ENCODE peak calls at places on chromosomes 16 and 17, in nine cellular contexts. S is uterus; U is CD4-positive, alpha-beta T cell; F is Caco-2; T is progenitor cell of endocrine pancreas; Z is colonic mucosa; D is MM.1S; W is ascending aorta; N is cardiac fibroblast. L is an unnamed sample.
A peak's percentile ranks its signal among the peaks of the same experiment; 100 is the strongest.

GRCh38 chr17:13631541-13631940 is 29.8 kb upstream of the HS3ST3A1 start:
- DNase-seq in D (no peak), T (no peak), U (no peak), W (no peak), Z (no peak), F (no peak), N (peak; percentile 9), S (no peak), L (no peak)

GRCh38 chr17:7023576-7024401 is 939 bp downstream of the BCL6B start:
- DNase-seq in F (no peak), S (peak; percentile 89), U (peak; percentile 87), W (peak; percentile 73), Z (peak; percentile 98), N (peak; percentile 95), D (peak; percentile 73), T (peak; percentile 58), L (no peak)

GRCh38 chr17:11644265-11645212 is 46.3 kb downstream of the DNAH9 start:
- DNase-seq in N (peak; percentile 73), U (peak; percentile 1), D (peak; percentile 66), S (peak; percentile 70), F (peak; percentile 41), T (peak; percentile 39), W (no peak), Z (peak; percentile 81), L (no peak)

GRCh38 chr17:64020068-64020766 is at the start of gene ICAM2:
- DNase-seq in D (peak; percentile 90), Z (peak; percentile 67), S (peak; percentile 67), U (peak; percentile 82), F (no peak), W (no peak), N (no peak), T (no peak), L (no peak)

GRCh38 chr16:17556276-17557052 is 85.7 kb upstream of the XYLT1 start:
- DNase-seq in D (peak; percentile 34), T (no peak), Z (no peak), S (no peak), U (no peak), W (no peak), N (peak; percentile 37), F (peak; percentile 39), L (no peak)

GRCh38 chr17:13437966-13438779 is 163.6 kb downstream of the HS3ST3A1 start:
- DNase-seq in W (no peak), D (no peak), T (no peak), N (peak; percentile 54), S (no peak), Z (peak; percentile 54), U (no peak), F (peak; percentile 51), L (no peak)

GRCh38 chr16:84084570-84085270 is 32.0 kb downstream of the MBTPS1 start:
- DNase-seq in F (peak; percentile 83), W (no peak), N (peak; percentile 74), U (peak; percentile 55), S (peak; percentile 50), Z (peak; percentile 74), D (peak; percentile 64), T (peak; percentile 44), L (no peak)

GRCh38 chr16:27313422-27314160 is at the start of gene IL4R:
- DNase-seq in T (peak; percentile 53), U (peak; percentile 33), N (peak; percentile 79), W (peak; percentile 31), F (peak; percentile 88), Z (peak; percentile 80), D (peak; percentile 31), S (peak; percentile 75), L (no peak)

GRCh38 chr17:42133461-42134041 is 10.9 kb downstream of the HSPB9 start:
- DNase-seq in N (no peak), T (no peak), Z (no peak), D (peak; percentile 85), U (no peak), F (no peak), S (no peak), W (no peak), L (no peak)

GRCh38 chr17:4366312-4367063 is at the start of gene UBE2G1:
- DNase-seq in W (peak; percentile 87), T (peak; percentile 99), N (peak; percentile 97), Z (peak; percentile 99), S (peak; percentile 97), U (peak; percentile 99), F (peak; percentile 95), D (peak; percentile 98), L (peak; percentile 52)

GRCh38 chr16:11686713-11687112 is 18.5 kb downstream of the SNN start:
- DNase-seq in Z (no peak), S (no peak), D (peak; percentile 63), F (no peak), W (no peak), U (no peak), N (no peak), T (no peak), L (no peak)

GRCh38 chr16:10599626-10600025 is 19.2 kb upstream of the EMP2 start:
- DNase-seq in T (no peak), N (no peak), F (no peak), U (no peak), S (no peak), W (no peak), Z (no peak), D (peak; percentile 57), L (no peak)

GRCh38 chr16:10598157-10598556 is 17.8 kb upstream of the EMP2 start:
- DNase-seq in T (no peak), U (no peak), F (no peak), W (no peak), S (peak; percentile 47), Z (peak; percentile 92), N (no peak), D (no peak), L (no peak)

GRCh38 chr16:10600792-10601443 is 20.5 kb upstream of the EMP2 start:
- DNase-seq in T (no peak), W (no peak), Z (no peak), D (peak; percentile 59), F (no peak), S (no peak), N (peak; percentile 18), U (no peak), L (no peak)

GRCh38 chr16:10594312-10594950 is 14.0 kb upstream of the EMP2 start:
- DNase-seq in S (no peak), N (no peak), T (no peak), U (no peak), D (no peak), F (no peak), W (no peak), Z (peak; percentile 96), L (no peak)

GRCh38 chr16:10597184-10597583 is 16.8 kb upstream of the EMP2 start:
- DNase-seq in N (no peak), Z (no peak), D (no peak), U (no peak), S (no peak), W (no peak), F (no peak), T (no peak), L (no peak)
- TF ChIP-seq CTCF in N (no peak), Z (no peak), D (no peak), U (no peak), S (no peak), W (no peak), F (no peak), T (no peak), L (no peak)

DNA sequence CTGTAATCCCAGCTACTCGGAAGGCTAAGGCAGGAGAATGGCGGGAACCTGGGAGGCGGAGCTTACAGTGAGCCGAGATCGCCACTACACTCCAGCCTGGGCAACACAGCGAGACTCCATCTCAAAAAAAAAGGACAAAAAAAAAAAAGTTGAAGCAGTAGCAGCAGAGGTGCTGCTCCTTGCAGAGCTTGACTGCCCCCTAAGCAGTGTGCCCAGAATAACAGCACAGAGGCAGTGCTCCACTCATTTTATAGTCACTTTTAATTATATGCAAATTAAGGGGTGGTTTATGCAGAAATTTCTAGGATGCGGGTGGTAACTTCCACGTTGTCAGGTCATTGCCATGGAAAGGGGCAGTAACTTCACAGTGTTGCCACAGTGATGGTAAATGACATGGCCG is 54.3 kb upstream of the NOL11 start:
- DNase-seq in U (no peak), T (no peak), N (no peak), W (no peak), D (no peak), F (no peak), S (no peak), Z (no peak), L (no peak)
- TF ChIP-seq CTCF in U (no peak), T (no peak), N (no peak), W (no peak), D (no peak), F (no peak), S (no peak), Z (no peak), L (no peak)

GRCh38 chr17:9322298-9322697 is 253.3 kb downstream of the STX8 start:
- DNase-seq in N (no peak), D (no peak), Z (no peak), S (no peak), T (no peak), W (no peak), U (no peak), F (no peak), L (no peak)
- TF ChIP-seq CTCF in N (peak; percentile 3), D (no peak), Z (no peak), S (no peak), T (peak; percentile 33), W (no peak), U (no peak), F (no peak), L (no peak)

GRCh38 chr17:2371183-2372130 is 29.4 kb downstream of the MNT start:
- DNase-seq in W (no peak), Z (no peak), F (no peak), T (no peak), U (no peak), N (no peak), D (no peak), S (no peak), L (no peak)

GRCh38 chr17:2369039-2369438 is 31.7 kb downstream of the SGSM2 start:
- DNase-seq in S (no peak), U (no peak), F (no peak), T (no peak), W (no peak), N (peak; percentile 43), D (no peak), Z (no peak), L (no peak)

GRCh38 chr17:2370211-2370589 is 30.7 kb downstream of the MNT start:
- DNase-seq in W (no peak), U (no peak), T (no peak), Z (no peak), N (no peak), D (no peak), F (no peak), S (no peak), L (no peak)

GRCh38 chr17:2368383-2368782 is 31.1 kb downstream of the SGSM2 start:
- DNase-seq in N (no peak), F (no peak), T (no peak), U (no peak), S (no peak), W (no peak), D (no peak), Z (no peak), L (no peak)

DNA sequence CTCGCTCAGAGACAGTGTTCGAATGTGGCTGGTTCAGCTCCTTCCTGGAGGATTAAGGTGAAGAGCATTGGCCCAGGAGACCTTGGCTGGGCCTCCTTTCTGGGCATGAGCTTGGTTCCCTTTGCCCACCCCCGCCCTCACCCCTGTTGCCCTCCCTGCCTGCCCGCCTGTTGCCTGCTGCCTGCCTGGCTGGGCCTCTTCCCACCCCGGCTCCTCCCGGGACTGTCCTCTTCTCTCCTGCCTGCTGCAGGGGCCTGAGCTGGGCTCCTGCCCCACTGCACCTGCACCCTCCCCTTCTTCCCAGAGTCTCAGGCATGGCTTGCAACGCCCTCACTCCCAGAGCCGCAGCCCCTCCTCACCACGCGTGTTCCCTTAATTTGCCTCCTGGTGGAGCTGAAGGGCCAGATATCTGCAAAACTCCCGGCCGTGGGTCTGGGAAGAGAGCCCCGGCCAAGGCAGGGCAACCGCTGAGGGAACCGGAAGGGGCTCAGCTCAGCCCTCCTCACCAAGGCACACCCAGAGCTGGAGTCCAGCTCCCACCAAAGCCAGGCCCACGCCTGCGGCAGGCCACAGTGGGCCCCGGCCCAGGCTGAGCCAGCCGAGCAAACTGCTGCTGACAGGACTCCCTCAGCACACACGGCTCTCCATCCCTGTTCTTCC is 31.2 kb downstream of the MNT start:
- DNase-seq in W (no peak), D (no peak), F (no peak), U (no peak), Z (no peak), T (no peak), N (no peak), S (no peak), L (no peak)
- TF ChIP-seq CTCF in W (no peak), D (no peak), F (no peak), U (no peak), Z (no peak), T (no peak), N (no peak), S (no peak), L (no peak)

L was measured in AG04449.